ENCODE peak calls at places on chromosomes 6 and 20, in eight cellular contexts. One of them, this sample, is unnamed.

GRCh38 chr20:35956616-35957015 is 2.3 kb upstream of the SCAND1 start:
- DNase-seq in glutamatergic neuron: no peak
- DNase-seq in prostate gland: no peak
- DNase-seq in AG09309: no peak
- DNase-seq in mammary epithelial cell: peak
- DNase-seq in RWPE1: peak
- DNase-seq in endodermal cell: no peak
- DNase-seq in cardiac muscle cell: no peak
- DNase-seq in this sample: no peak

GRCh38 chr6:88220493-88220892 is 54.3 kb upstream of the CNR1 start:
- DNase-seq in endodermal cell: peak
- DNase-seq in mammary epithelial cell: peak
- DNase-seq in cardiac muscle cell: peak
- DNase-seq in RWPE1: peak
- DNase-seq in glutamatergic neuron: no peak
- DNase-seq in prostate gland: no peak
- DNase-seq in AG09309: no peak
- DNase-seq in this sample: peak

GRCh38 chr6:38110407-38111025 is 291.0 kb downstream of the ZFAND3 start:
- DNase-seq in cardiac muscle cell: peak
- DNase-seq in AG09309: no peak
- DNase-seq in RWPE1: no peak
- DNase-seq in glutamatergic neuron: no peak
- DNase-seq in mammary epithelial cell: no peak
- DNase-seq in prostate gland: no peak
- DNase-seq in endodermal cell: no peak
- DNase-seq in this sample: no peak

GRCh38 chr20:47950103-47950502 is 164.8 kb upstream of the SULF2 start:
- DNase-seq in endodermal cell: no peak
- DNase-seq in prostate gland: no peak
- DNase-seq in AG09309: no peak
- DNase-seq in mammary epithelial cell: peak
- DNase-seq in glutamatergic neuron: no peak
- DNase-seq in cardiac muscle cell: peak
- DNase-seq in RWPE1: peak
- DNase-seq in this sample: no peak

GRCh38 chr6:110965629-110966229 is 7.2 kb downstream of the GTF3C6 start:
- DNase-seq in RWPE1: no peak
- DNase-seq in glutamatergic neuron: no peak
- DNase-seq in cardiac muscle cell: no peak
- DNase-seq in endodermal cell: peak
- DNase-seq in mammary epithelial cell: no peak
- DNase-seq in AG09309: no peak
- DNase-seq in prostate gland: no peak
- DNase-seq in this sample: no peak

GRCh38 chr6:34092631-34093030 is 53.3 kb downstream of the GRM4 start:
- DNase-seq in prostate gland: no peak
- DNase-seq in AG09309: no peak
- DNase-seq in RWPE1: no peak
- DNase-seq in mammary epithelial cell: no peak
- DNase-seq in endodermal cell: no peak
- DNase-seq in cardiac muscle cell: no peak
- DNase-seq in glutamatergic neuron: no peak
- DNase-seq in this sample: no peak

GRCh38 chr6:43101497-43101896 is 25.4 kb downstream of the PTK7 start:
- DNase-seq in prostate gland: no peak
- DNase-seq in mammary epithelial cell: no peak
- DNase-seq in RWPE1: no peak
- DNase-seq in glutamatergic neuron: no peak
- DNase-seq in cardiac muscle cell: no peak
- DNase-seq in endodermal cell: no peak
- DNase-seq in AG09309: no peak
- DNase-seq in this sample: no peak

GRCh38 chr6:3650341-3650958 is 101.1 kb downstream of the PXDC1 start:
- DNase-seq in AG09309: no peak
- DNase-seq in cardiac muscle cell: no peak
- DNase-seq in endodermal cell: no peak
- DNase-seq in prostate gland: no peak
- DNase-seq in mammary epithelial cell: no peak
- DNase-seq in glutamatergic neuron: no peak
- DNase-seq in RWPE1: no peak
- DNase-seq in this sample: no peak

GRCh38 chr6:64591682-64592081 is 956.1 kb downstream of the PHF3 start:
- DNase-seq in endodermal cell: no peak
- DNase-seq in prostate gland: no peak
- DNase-seq in cardiac muscle cell: peak
- DNase-seq in AG09309: no peak
- DNase-seq in RWPE1: no peak
- DNase-seq in mammary epithelial cell: no peak
- DNase-seq in glutamatergic neuron: no peak
- DNase-seq in this sample: no peak

GRCh38 chr6:25816252-25816651 is 15.6 kb downstream of the SLC17A1 start:
- DNase-seq in glutamatergic neuron: no peak
- DNase-seq in cardiac muscle cell: no peak
- DNase-seq in AG09309: no peak
- DNase-seq in endodermal cell: no peak
- DNase-seq in mammary epithelial cell: no peak
- DNase-seq in RWPE1: no peak
- DNase-seq in prostate gland: no peak
- DNase-seq in this sample: no peak

GRCh38 chr6:161194374-161194773 is 79.5 kb downstream of the AGPAT4 start:
- DNase-seq in mammary epithelial cell: no peak
- DNase-seq in glutamatergic neuron: no peak
- DNase-seq in cardiac muscle cell: no peak
- DNase-seq in endodermal cell: no peak
- DNase-seq in prostate gland: no peak
- DNase-seq in RWPE1: no peak
- DNase-seq in AG09309: no peak
- DNase-seq in this sample: no peak

GRCh38 chr6:132751306-132751705 is 6.4 kb downstream of the VNN2 start:
- DNase-seq in prostate gland: no peak
- DNase-seq in cardiac muscle cell: no peak
- DNase-seq in mammary epithelial cell: no peak
- DNase-seq in AG09309: no peak
- DNase-seq in endodermal cell: no peak
- DNase-seq in RWPE1: no peak
- DNase-seq in glutamatergic neuron: no peak
- DNase-seq in this sample: no peak

GRCh38 chr6:140436023-140436811 is 1061.8 kb upstream of the CITED2 start:
- DNase-seq in mammary epithelial cell: peak
- DNase-seq in AG09309: peak
- DNase-seq in glutamatergic neuron: no peak
- DNase-seq in endodermal cell: peak
- DNase-seq in prostate gland: no peak
- DNase-seq in cardiac muscle cell: peak
- DNase-seq in RWPE1: no peak
- DNase-seq in this sample: no peak

GRCh38 chr6:158861686-158862381 is 42.7 kb upstream of the EZR start:
- DNase-seq in glutamatergic neuron: no peak
- DNase-seq in cardiac muscle cell: no peak
- DNase-seq in prostate gland: peak
- DNase-seq in AG09309: no peak
- DNase-seq in endodermal cell: no peak
- DNase-seq in RWPE1: no peak
- DNase-seq in mammary epithelial cell: peak
- DNase-seq in this sample: no peak

GRCh38 chr6:129646617-129647016 is 63.4 kb downstream of the ARHGAP18 start:
- DNase-seq in endodermal cell: no peak
- DNase-seq in cardiac muscle cell: peak
- DNase-seq in glutamatergic neuron: no peak
- DNase-seq in mammary epithelial cell: no peak
- DNase-seq in RWPE1: no peak
- DNase-seq in prostate gland: no peak
- DNase-seq in AG09309: no peak
- DNase-seq in this sample: no peak

GRCh38 chr6:15439410-15440022 is 193.6 kb downstream of the JARID2 start:
- DNase-seq in cardiac muscle cell: peak
- DNase-seq in mammary epithelial cell: no peak
- DNase-seq in RWPE1: no peak
- DNase-seq in prostate gland: no peak
- DNase-seq in AG09309: no peak
- DNase-seq in glutamatergic neuron: no peak
- DNase-seq in endodermal cell: no peak
- DNase-seq in this sample: no peak

GRCh38 chr20:62576815-62577214 is 65.5 kb upstream of the SLCO4A1 start:
- DNase-seq in glutamatergic neuron: no peak
- DNase-seq in prostate gland: no peak
- DNase-seq in cardiac muscle cell: peak
- DNase-seq in endodermal cell: peak
- DNase-seq in AG09309: no peak
- DNase-seq in mammary epithelial cell: peak
- DNase-seq in RWPE1: no peak
- DNase-seq in this sample: peak

GRCh38 chr6:72321741-72322140 is 300.1 kb upstream of the KCNQ5 start:
- DNase-seq in endodermal cell: no peak
- DNase-seq in AG09309: peak
- DNase-seq in cardiac muscle cell: no peak
- DNase-seq in glutamatergic neuron: no peak
- DNase-seq in prostate gland: no peak
- DNase-seq in mammary epithelial cell: peak
- DNase-seq in RWPE1: peak
- DNase-seq in this sample: no peak

GRCh38 chr20:17808357-17808756 is 108.6 kb downstream of the BANF2 start:
- DNase-seq in RWPE1: no peak
- DNase-seq in mammary epithelial cell: no peak
- DNase-seq in endodermal cell: no peak
- DNase-seq in glutamatergic neuron: no peak
- DNase-seq in AG09309: peak
- DNase-seq in cardiac muscle cell: peak
- DNase-seq in prostate gland: no peak
- DNase-seq in this sample: no peak

GRCh38 chr20:20668639-20669038 is 43.8 kb downstream of the RALGAPA2 start:
- DNase-seq in endodermal cell: no peak
- DNase-seq in AG09309: no peak
- DNase-seq in RWPE1: no peak
- DNase-seq in prostate gland: no peak
- DNase-seq in glutamatergic neuron: no peak
- DNase-seq in mammary epithelial cell: no peak
- DNase-seq in cardiac muscle cell: peak
- DNase-seq in this sample: no peak

GRCh38 chr20:58192567-58192966 is 35.9 kb downstream of the ANKRD60 start:
- DNase-seq in AG09309: no peak
- DNase-seq in cardiac muscle cell: no peak
- DNase-seq in RWPE1: no peak
- DNase-seq in glutamatergic neuron: peak
- DNase-seq in prostate gland: no peak
- DNase-seq in mammary epithelial cell: no peak
- DNase-seq in endodermal cell: peak
- DNase-seq in this sample: peak

GRCh38 chr6:27553123-27553904 is 80.4 kb upstream of the ZNF184 start:
- DNase-seq in mammary epithelial cell: peak
- DNase-seq in glutamatergic neuron: no peak
- DNase-seq in AG09309: no peak
- DNase-seq in prostate gland: no peak
- DNase-seq in RWPE1: no peak
- DNase-seq in cardiac muscle cell: peak
- DNase-seq in endodermal cell: peak
- DNase-seq in this sample: peak

GRCh38 chr20:36173451-36173933 is 19.0 kb downstream of the EPB41L1 start:
- DNase-seq in AG09309: no peak
- DNase-seq in endodermal cell: peak
- DNase-seq in prostate gland: no peak
- DNase-seq in cardiac muscle cell: peak
- DNase-seq in RWPE1: no peak
- DNase-seq in glutamatergic neuron: peak
- DNase-seq in mammary epithelial cell: no peak
- DNase-seq in this sample: peak

GRCh38 chr20:50655325-50655880 is 35.9 kb downstream of the RIPOR3 start:
- DNase-seq in mammary epithelial cell: no peak
- DNase-seq in glutamatergic neuron: no peak
- DNase-seq in cardiac muscle cell: peak
- DNase-seq in RWPE1: no peak
- DNase-seq in prostate gland: no peak
- DNase-seq in AG09309: peak
- DNase-seq in endodermal cell: no peak
- DNase-seq in this sample: no peak

GRCh38 chr6:2447318-2447717 is 201.9 kb upstream of the GMDS start:
- DNase-seq in cardiac muscle cell: no peak
- DNase-seq in AG09309: no peak
- DNase-seq in prostate gland: no peak
- DNase-seq in glutamatergic neuron: no peak
- DNase-seq in mammary epithelial cell: no peak
- DNase-seq in RWPE1: no peak
- DNase-seq in endodermal cell: no peak
- DNase-seq in this sample: no peak

GRCh38 chr20:10634683-10635411 is 39.0 kb downstream of the JAG1 start:
- DNase-seq in glutamatergic neuron: no peak
- DNase-seq in AG09309: peak
- DNase-seq in endodermal cell: no peak
- DNase-seq in prostate gland: peak
- DNase-seq in RWPE1: no peak
- DNase-seq in mammary epithelial cell: no peak
- DNase-seq in cardiac muscle cell: no peak
- DNase-seq in this sample: no peak
- TF ChIP-seq CTCF in glutamatergic neuron: no peak
- TF ChIP-seq CTCF in AG09309: no peak
- TF ChIP-seq CTCF in endodermal cell: no peak
- TF ChIP-seq CTCF in prostate gland: no peak
- TF ChIP-seq CTCF in RWPE1: no peak
- TF ChIP-seq CTCF in mammary epithelial cell: no peak
- TF ChIP-seq CTCF in cardiac muscle cell: no peak
- TF ChIP-seq CTCF in this sample: no peak

GRCh38 chr6:31403283-31403989 is at the start of gene MICA:
- DNase-seq in prostate gland: peak
- DNase-seq in cardiac muscle cell: peak
- DNase-seq in RWPE1: peak
- DNase-seq in AG09309: no peak
- DNase-seq in glutamatergic neuron: peak
- DNase-seq in mammary epithelial cell: peak
- DNase-seq in endodermal cell: peak
- DNase-seq in this sample: peak
- TF ChIP-seq CTCF in prostate gland: no peak
- TF ChIP-seq CTCF in cardiac muscle cell: no peak
- TF ChIP-seq CTCF in RWPE1: no peak
- TF ChIP-seq CTCF in AG09309: no peak
- TF ChIP-seq CTCF in glutamatergic neuron: no peak
- TF ChIP-seq CTCF in mammary epithelial cell: no peak
- TF ChIP-seq CTCF in endodermal cell: peak
- TF ChIP-seq CTCF in this sample: no peak

GRCh38 chr6:41741625-41742490 is 5.3 kb downstream of the PGC start:
- DNase-seq in prostate gland: no peak
- DNase-seq in glutamatergic neuron: no peak
- DNase-seq in AG09309: no peak
- DNase-seq in RWPE1: no peak
- DNase-seq in endodermal cell: no peak
- DNase-seq in cardiac muscle cell: no peak
- DNase-seq in mammary epithelial cell: peak
- DNase-seq in this sample: no peak
- TF ChIP-seq CTCF in prostate gland: no peak
- TF ChIP-seq CTCF in glutamatergic neuron: no peak
- TF ChIP-seq CTCF in AG09309: no peak
- TF ChIP-seq CTCF in RWPE1: no peak
- TF ChIP-seq CTCF in endodermal cell: no peak
- TF ChIP-seq CTCF in cardiac muscle cell: no peak
- TF ChIP-seq CTCF in mammary epithelial cell: no peak
- TF ChIP-seq CTCF in this sample: no peak

DNA sequence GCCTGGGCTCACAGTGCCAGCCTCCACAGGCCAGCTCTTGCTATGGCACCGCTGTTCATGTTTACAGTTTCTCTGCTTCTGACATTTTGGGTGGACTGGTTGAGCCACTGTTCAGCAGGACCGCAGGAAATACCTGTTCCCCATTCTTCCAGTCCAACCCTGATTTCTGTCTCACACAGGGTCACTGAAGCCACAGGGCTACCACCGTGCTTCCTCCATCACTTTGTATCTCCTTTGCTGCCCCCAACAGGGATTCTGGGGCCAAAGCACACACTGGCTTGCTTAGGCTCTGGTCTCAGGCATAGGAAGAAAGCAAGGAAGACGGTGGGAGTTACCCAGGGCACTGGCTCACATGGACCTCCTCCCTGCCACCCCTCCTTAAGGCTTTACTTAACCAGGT is 164.5 kb downstream of the UNC5CL start:
- DNase-seq in cardiac muscle cell: no peak
- DNase-seq in endodermal cell: peak
- DNase-seq in AG09309: no peak
- DNase-seq in prostate gland: no peak
- DNase-seq in mammary epithelial cell: no peak
- DNase-seq in glutamatergic neuron: no peak
- DNase-seq in RWPE1: no peak
- DNase-seq in this sample: peak
- TF ChIP-seq CTCF in cardiac muscle cell: no peak
- TF ChIP-seq CTCF in endodermal cell: peak
- TF ChIP-seq CTCF in AG09309: peak
- TF ChIP-seq CTCF in prostate gland: no peak
- TF ChIP-seq CTCF in mammary epithelial cell: peak
- TF ChIP-seq CTCF in glutamatergic neuron: no peak
- TF ChIP-seq CTCF in RWPE1: no peak
- TF ChIP-seq CTCF in this sample: no peak